ENCODE peak calls at places on chromosomes 3 and 15, in six cellular contexts. C is activated CD8-positive, alpha-beta memory T cell treated with anti-CD3 and anti-CD28 coated beads for 48 hours; M is activated T-cell treated with anti-CD3 and anti-CD28 coated beads, Interleukin-2, amount 50 U/mL, for 1 hour; F is NCI-H1105; S is stimulated activated naive B cell treated with anti-CD40 and anti-IgM and Interleukin-4, amounts not matched to agents 10 μg/mL and 1 μg/mL and 100 μg/mL, for 72 hours; A is amniotic stem cell. E is an unnamed sample.

GRCh38 chr3:52438104-52438376 is 6.9 kb downstream of the SEMA3G start:
- DNase-seq in S (no peak), M (no peak), A (no peak), C (no peak), F (no peak), E (no peak)

GRCh38 chr15:40744810-40745152 is 10.3 kb downstream of the RMDN3 start:
- DNase-seq in S (no peak), F (no peak), A (no peak), C (no peak), M (no peak), E (no peak)

GRCh38 chr15:64776402-64776786 is 1.0 kb upstream of the RBPMS2 start:
- DNase-seq in C (no peak), A (no peak), M (no peak), S (no peak), F (no peak), E (no peak)

GRCh38 chr3:22777834-22778233 is 425.3 kb upstream of the UBE2E2 start:
- DNase-seq in F (no peak), C (no peak), M (no peak), A (no peak), S (no peak), E (no peak)

GRCh38 chr3:194654443-194654842 is 17.5 kb downstream of the LSG1 start:
- DNase-seq in A (no peak), F (no peak), C (no peak), S (no peak), M (no peak), E (no peak)

GRCh38 chr3:160278210-160278609 is 53.0 kb downstream of the C3orf80 start:
- DNase-seq in S (no peak), A (no peak), M (no peak), C (no peak), F (peak; percentile 15), E (no peak)

GRCh38 chr3:188524057-188524456 is 370.1 kb downstream of the LPP start:
- DNase-seq in C (no peak), F (no peak), A (no peak), S (no peak), M (no peak), E (no peak)

GRCh38 chr3:63947594-63947993 is 35.4 kb upstream of the SCAANT1 start:
- DNase-seq in A (no peak), F (no peak), C (no peak), M (no peak), S (no peak), E (no peak)

GRCh38 chr3:66362541-66362941 is 138.3 kb downstream of the LRIG1 start:
- DNase-seq in S (no peak), A (peak; percentile 27), M (no peak), C (no peak), F (no peak), E (peak; percentile 86)

GRCh38 chr3:54999159-54999558 is 71.3 kb upstream of the LRTM1 start:
- DNase-seq in S (no peak), A (peak; percentile 32), F (no peak), M (no peak), C (no peak), E (peak; percentile 34)

GRCh38 chr3:118809696-118810498 is 224.7 kb downstream of the IGSF11 start:
- DNase-seq in S (peak; percentile 6), M (no peak), C (no peak), F (no peak), A (no peak), E (no peak)

E was measured in HS-27A.